ENCODE peak calls at places on chromosomes 11 and 22, in ten cellular contexts. W, H, I, Q, P, B, S, D, N and J are unnamed samples.

GRCh38 chr11:17649696-17650600 is 69.4 kb upstream of the MYOD1 start:
- DNase-seq in P (no peak), B (no peak), W (no peak), H (no peak), D (no peak), Q (no peak), S (no peak), I (no peak), N (no peak), J (no peak)

GRCh38 chr11:19076744-19077589 is 16.4 kb upstream of the MRGPRX2 start:
- DNase-seq in P (peak; percentile 48), H (no peak), Q (peak; percentile 74), D (peak; percentile 67), B (peak; percentile 33), W (peak; percentile 34), I (peak; percentile 39), N (peak; percentile 61), S (peak; percentile 62), J (no peak)

GRCh38 chr22:26690654-26691376 is 33.4 kb downstream of the MIAT start:
- DNase-seq in I (no peak), S (no peak), N (no peak), W (no peak), B (peak; percentile 29), Q (no peak), P (no peak), D (no peak), H (no peak), J (no peak)

GRCh38 chr11:58730507-58731089 is 1.1 kb downstream of the GLYAT start:
- DNase-seq in P (no peak), B (no peak), W (no peak), S (no peak), I (no peak), N (no peak), D (no peak), H (no peak), Q (no peak), J (peak; percentile 64)

GRCh38 chr22:20282901-20283673 is 15.0 kb upstream of the RTN4R start:
- DNase-seq in I (no peak), W (no peak), H (no peak), N (no peak), Q (no peak), D (no peak), B (no peak), P (no peak), S (no peak), J (no peak)

GRCh38 chr11:6357222-6357621 is 33.1 kb upstream of the SMPD1 start:
- DNase-seq in I (no peak), H (peak; percentile 67), S (no peak), N (peak; percentile 57), P (peak; percentile 92), W (peak; percentile 89), Q (no peak), B (peak; percentile 86), D (peak; percentile 66), J (peak; percentile 47)

GRCh38 chr11:46916669-46917108 is 1.7 kb downstream of the LRP4 start:
- DNase-seq in D (peak; percentile 24), W (peak; percentile 81), N (peak; percentile 83), P (peak; percentile 45), I (no peak), Q (peak; percentile 47), B (peak; percentile 52), S (no peak), H (no peak), J (peak; percentile 81)

GRCh38 chr22:19891350-19892248 is 36.9 kb upstream of the GNB1L start:
- DNase-seq in Q (no peak), D (peak; percentile 99), B (peak; percentile 72), P (peak; percentile 84), W (peak; percentile 85), S (no peak), H (peak; percentile 59), N (no peak), I (no peak), J (peak; percentile 87)

GRCh38 chr22:30305906-30306628 is 16.8 kb upstream of the CASTOR1 start:
- DNase-seq in B (no peak), I (no peak), S (no peak), H (no peak), D (peak; percentile 47), P (no peak), Q (no peak), W (peak; percentile 60), N (no peak), J (no peak)

GRCh38 chr22:19995611-19996339 is 20.8 kb downstream of the ARVCF start:
- DNase-seq in D (no peak), W (no peak), B (no peak), Q (no peak), I (no peak), N (peak; percentile 47), P (no peak), S (no peak), H (no peak), J (no peak)

GRCh38 chr11:128939591-128939990 is 3.1 kb downstream of the TP53AIP1 start:
- DNase-seq in P (no peak), H (no peak), B (no peak), S (no peak), W (no peak), Q (no peak), N (no peak), D (no peak), I (no peak), J (no peak)

GRCh38 chr22:27800250-27801131 is 1.1 kb downstream of the MN1 start:
- DNase-seq in B (peak; percentile 19), Q (no peak), W (peak; percentile 60), H (no peak), P (no peak), N (peak; percentile 70), I (no peak), D (no peak), S (no peak), J (peak; percentile 61)

GRCh38 chr11:80595011-80595410 is 1154.2 kb upstream of the TENM4 start:
- DNase-seq in S (no peak), N (no peak), P (peak; percentile 79), H (no peak), I (peak; percentile 25), Q (no peak), W (peak; percentile 49), B (peak; percentile 0), D (no peak), J (peak; percentile 82)

GRCh38 chr22:30591588-30592359 is at the start of gene PES1:
- DNase-seq in P (peak; percentile 98), H (peak; percentile 98), N (peak; percentile 97), I (peak; percentile 93), B (peak; percentile 99), W (peak; percentile 96), D (peak; percentile 97), S (peak; percentile 94), Q (peak; percentile 97), J (peak; percentile 92)

DNA sequence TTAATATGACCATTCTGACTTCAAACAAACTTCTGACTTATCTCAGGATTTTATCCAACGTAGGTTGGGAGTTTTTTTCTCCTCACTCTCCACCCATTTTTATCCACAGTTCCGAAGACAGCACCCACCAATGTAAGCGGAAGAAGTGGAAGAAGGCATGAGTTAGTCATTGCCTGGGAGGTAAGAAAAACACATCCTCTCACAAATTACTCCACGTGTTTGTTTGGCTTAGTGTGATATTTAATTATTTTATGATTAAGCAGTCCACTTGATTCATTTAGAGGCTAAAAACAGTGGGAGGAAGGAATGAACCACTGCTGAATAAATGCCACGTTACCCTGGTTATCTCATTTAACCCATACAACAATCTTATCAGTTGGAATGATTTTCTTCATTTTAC is 389.6 kb upstream of the ARHGAP42 start:
- DNase-seq in B (no peak), S (no peak), I (no peak), P (peak; percentile 1), H (no peak), W (no peak), Q (no peak), N (no peak), D (no peak), J (no peak)
- H3K27ac ChIP-seq in B (no peak overlapping the region), S (no peak overlapping the region), I (no peak overlapping the region), P (no peak overlapping the region), H (no peak overlapping the region), W (no peak overlapping the region), Q (no peak overlapping the region), N (no peak overlapping the region), D (no peak overlapping the region), J (no peak overlapping the region)

GRCh38 chr22:38435010-38435409 is 20.0 kb downstream of the KCNJ4 start:
- DNase-seq in H (no peak), S (no peak), I (no peak), N (no peak), B (no peak), D (peak; percentile 42), Q (no peak), P (no peak), W (no peak), J (no peak)
- H3K27me3 ChIP-seq in H (peaks cover 12% of the 10 kb centered on the region), S (peaks cover 4% of the 10 kb centered on the region), I (no peaks in the 10 kb centered on the region), N (no peaks in the 10 kb centered on the region), B (peaks cover 6% of the 10 kb centered on the region), D (no peaks in the 10 kb centered on the region), Q (no peaks in the 10 kb centered on the region), P (no peaks in the 10 kb centered on the region), W (no peaks in the 10 kb centered on the region), J (no peaks in the 10 kb centered on the region)

DNA sequence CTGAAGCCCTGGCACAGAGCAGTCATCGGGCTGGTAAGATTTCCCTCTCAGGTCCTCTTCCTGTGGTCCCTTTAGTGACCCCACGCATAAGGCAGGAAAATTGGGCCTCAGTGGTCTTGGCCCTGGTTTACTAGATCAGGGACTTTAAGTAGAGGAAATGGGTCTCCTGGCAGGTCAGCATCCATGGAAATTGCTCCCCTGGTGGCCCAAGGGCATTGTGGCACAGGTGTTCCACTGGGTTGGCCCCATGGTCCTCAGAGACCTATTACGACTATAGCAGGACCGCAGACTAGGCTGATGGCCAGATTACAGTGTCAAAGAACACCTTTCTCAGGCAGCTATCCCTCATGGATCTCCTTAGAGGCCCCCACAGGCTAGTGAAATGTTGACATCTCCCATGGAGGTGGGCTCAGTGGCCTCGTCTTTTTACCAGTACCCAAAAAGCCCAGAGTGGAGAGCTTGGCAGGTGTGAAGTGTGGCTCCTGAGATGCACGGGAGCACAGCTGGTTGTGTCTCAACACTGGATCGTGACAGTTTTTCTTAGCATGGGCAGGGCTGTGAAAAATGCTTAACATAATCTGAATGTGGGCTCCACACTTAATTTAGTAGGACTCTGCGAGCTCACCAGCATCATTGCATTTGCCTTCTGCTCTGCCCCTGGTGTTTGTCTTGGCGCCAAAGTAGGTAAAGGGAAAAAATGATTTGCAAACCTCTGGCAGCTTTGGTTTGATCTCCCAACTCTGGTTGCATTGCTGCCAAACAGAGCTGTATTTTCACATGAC is 74.2 kb downstream of the ZBTB16 start:
- DNase-seq in P (no peak), B (no peak), S (no peak), I (no peak), D (no peak), H (no peak), Q (no peak), N (no peak), W (no peak), J (no peak)
- H3K27ac ChIP-seq in P (no peak overlapping the region), B (no peak overlapping the region), S (no peak overlapping the region), I (no peak overlapping the region), D (no peak overlapping the region), H (no peak overlapping the region), Q (no peak overlapping the region), N (peak overlapping the region; percentile 99), W (no peak overlapping the region), J (no peak overlapping the region)

DNA sequence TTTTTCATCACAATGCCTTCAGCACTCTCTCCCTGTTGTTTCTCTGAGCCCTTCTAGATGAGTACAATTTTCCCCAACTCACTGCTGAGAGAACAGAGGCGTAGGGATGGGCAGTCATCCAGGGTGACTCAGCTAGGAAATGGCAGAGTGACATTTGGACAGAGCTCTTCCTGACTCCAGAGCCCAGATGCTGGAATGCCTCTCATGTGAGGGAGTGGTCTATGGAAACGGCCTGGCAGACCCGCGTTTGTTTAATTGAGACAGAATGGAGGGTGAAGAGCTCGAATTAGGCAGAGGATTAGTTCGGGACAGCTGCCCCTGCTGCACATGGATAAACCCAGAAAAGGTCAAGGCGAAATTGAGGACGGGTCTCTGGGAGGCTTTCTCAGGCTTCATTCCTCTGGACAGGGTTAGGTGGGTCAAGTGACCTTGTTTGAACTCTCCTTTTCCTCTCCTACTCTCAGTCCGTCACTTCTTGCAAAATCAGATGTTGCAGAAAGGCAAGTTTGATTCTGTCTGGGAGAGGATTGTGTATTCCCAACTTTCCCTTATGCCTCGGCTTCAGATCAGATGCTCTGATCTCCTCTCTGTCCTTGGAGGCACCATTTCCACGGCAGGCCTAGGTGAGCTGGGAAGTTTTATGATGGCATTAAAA is 7.6 kb upstream of the LMO2 start:
- DNase-seq in P (peak; percentile 74), D (peak; percentile 64), S (peak; percentile 55), I (no peak), N (peak; percentile 89), H (peak; percentile 7), Q (peak; percentile 33), W (peak; percentile 62), B (no peak), J (peak; percentile 37)
- H3K27me3 ChIP-seq in P (no peaks in the 10 kb centered on the region), D (no peaks in the 10 kb centered on the region), S (no peaks in the 10 kb centered on the region), I (peaks cover 9% of the 10 kb centered on the region), N (no peaks in the 10 kb centered on the region), H (peaks cover 18% of the 10 kb centered on the region), Q (no peaks in the 10 kb centered on the region), W (peaks cover 4% of the 10 kb centered on the region), B (peaks cover 17% of the 10 kb centered on the region), J (peaks cover 16% of the 10 kb centered on the region)